ENCODE peak calls at places on chromosomes 11 and 22, in four cellular contexts. J, P, C and K are unnamed samples.

GRCh38 chr11:124879229-124879998 is 14.2 kb downstream of the ROBO3 start:
- DNase-seq in J (no peak), P (no peak), C (no peak), K (no peak)

GRCh38 chr22:43134553-43134952 is 8.6 kb downstream of the MCAT start:
- DNase-seq in J (no peak), P (no peak), C (no peak), K (no peak)

GRCh38 chr22:46794067-46794466 is 31.6 kb downstream of the TBC1D22A start:
- DNase-seq in J (no peak), P (no peak), C (no peak), K (no peak)

GRCh38 chr11:8011981-8012444 is 24.9 kb downstream of the EIF3F start:
- DNase-seq in J (peak), P (no peak), C (peak), K (peak)

GRCh38 chr11:10373340-10373739 is 68.5 kb downstream of the ADM start:
- DNase-seq in J (peak), P (no peak), C (no peak), K (peak)

GRCh38 chr11:65225284-65226102 is 36.3 kb upstream of the POLA2 start:
- DNase-seq in J (peak), P (peak), C (peak), K (peak)

GRCh38 chr22:45441158-45441557 is 27.7 kb downstream of the RIBC2 start:
- DNase-seq in J (peak), P (peak), C (peak), K (peak)

GRCh38 chr11:111723595-111723994 is 42.6 kb downstream of the PPP2R1B start:
- DNase-seq in J (no peak), P (no peak), C (no peak), K (no peak)

GRCh38 chr11:110133182-110133581 is 40.0 kb downstream of the ZC3H12C start:
- DNase-seq in J (no peak), P (no peak), C (no peak), K (no peak)

GRCh38 chr11:11620251-11620965 is 1.4 kb downstream of the GALNT18 start:
- DNase-seq in J (peak), P (peak), C (peak), K (no peak)

GRCh38 chr11:13140028-13140870 is 131.1 kb downstream of the RASSF10 start:
- DNase-seq in J (peak), P (no peak), C (peak), K (peak)